ENCODE peak calls at places on chromosome 16, in four cellular contexts. P is A549, H is adrenal gland, Y is body of pancreas. F is an unnamed sample.

GRCh38 chr16:28212532-28212873 is 738 bp upstream of the XPO6 start:
- DNase-seq in P (no peak), H (peak; percentile 8), Y (no peak), F (no peak)

GRCh38 chr16:76976756-76977155 is 214.2 kb upstream of the MON1B start:
- DNase-seq in P (no peak), H (no peak), Y (no peak), F (no peak)

GRCh38 chr16:51313204-51313603 is 162.1 kb upstream of the SALL1 start:
- DNase-seq in P (no peak), H (no peak), Y (no peak), F (no peak)

GRCh38 chr16:84836234-84836647 is 16.5 kb downstream of the CRISPLD2 start:
- DNase-seq in P (no peak), H (peak; percentile 45), Y (peak; percentile 72), F (peak; percentile 88)

GRCh38 chr16:85995591-85996461 is 96.9 kb downstream of the IRF8 start:
- DNase-seq in P (no peak), H (no peak), Y (no peak), F (no peak)

GRCh38 chr16:68764866-68765265 is 27.8 kb downstream of the CDH1 start:
- DNase-seq in P (no peak), H (no peak), Y (no peak), F (no peak)

GRCh38 chr16:4273858-4274291 is 1.1 kb upstream of the TFAP4 start:
- DNase-seq in P (peak; percentile 74), H (peak; percentile 37), Y (peak; percentile 65), F (peak; percentile 60)

GRCh38 chr16:56311208-56312027 is 113.9 kb downstream of the AMFR start:
- DNase-seq in P (no peak), H (no peak), Y (no peak), F (no peak)

GRCh38 chr16:81035975-81036750 is 521 bp downstream of the ATMIN start:
- DNase-seq in P (peak; percentile 25), H (peak; percentile 48), Y (peak; percentile 33), F (peak; percentile 39)

GRCh38 chr16:30559690-30560089 is 1.5 kb upstream of the ZNF764 start:
- DNase-seq in P (no peak), H (no peak), Y (no peak), F (no peak)
- TF ChIP-seq POLR2A in P (no peak), H (no peak), Y (no peak), F (no peak)

GRCh38 chr16:58733671-58734458 is at the start of gene GOT2:
- DNase-seq in P (peak; percentile 85), H (peak; percentile 84), Y (peak; percentile 81), F (peak; percentile 90)
- TF ChIP-seq POLR2A in P (peak; percentile 82), H (peak; percentile 65), Y (peak; percentile 72), F (peak; percentile 78)

GRCh38 chr16:89277641-89278341 is 60.3 kb downstream of the ZNF778 start:
- DNase-seq in P (no peak), H (no peak), Y (no peak), F (no peak)
- TF ChIP-seq POLR2A in P (no peak), H (no peak), Y (no peak), F (no peak)

GRCh38 chr16:75433732-75434413 is 570 bp upstream of the CFDP1 start:
- DNase-seq in P (peak; percentile 69), H (peak; percentile 90), Y (peak; percentile 86), F (peak; percentile 45)
- TF ChIP-seq POLR2A in P (no peak), H (peak; percentile 68), Y (peak; percentile 57), F (no peak)

GRCh38 chr16:47079883-47080282 is 63.9 kb downstream of the NETO2 start:
- DNase-seq in P (no peak), H (no peak), Y (no peak), F (no peak)
- TF ChIP-seq POLR2A in P (no peak), H (no peak), Y (no peak), F (no peak)

GRCh38 chr16:29806641-29807425 is 504 bp downstream of the MAZ start:
- DNase-seq in P (no peak), H (peak; percentile 61), Y (peak; percentile 65), F (peak; percentile 84)
- TF ChIP-seq POLR2A in P (peak; percentile 31), H (no peak), Y (no peak), F (peak; percentile 41)

GRCh38 chr16:89720859-89721643 is at the start of the genes VPS9D1 and ZNF276:
- DNase-seq in P (peak; percentile 66), H (peak; percentile 90), Y (peak; percentile 78), F (peak; percentile 70)

GRCh38 chr16:89723279-89724250 is 2.2 kb downstream of the ZNF276 start:
- DNase-seq in P (no peak), H (peak; percentile 36), Y (peak; percentile 42), F (no peak)

GRCh38 chr16:89720520-89720858 is 209 bp downstream of the VPS9D1 start:
- DNase-seq in P (no peak), H (peak; percentile 85), Y (peak; percentile 61), F (no peak)

GRCh38 chr16:89721644-89722391 is 481 bp downstream of the ZNF276 start:
- DNase-seq in P (peak; percentile 42), H (peak; percentile 70), Y (peak; percentile 52), F (no peak)

GRCh38 chr16:89722392-89723278 is 1.3 kb downstream of the ZNF276 start:
- DNase-seq in P (no peak), H (peak; percentile 48), Y (peak; percentile 57), F (no peak)
- TF ChIP-seq POLR2A in P (no peak), H (no peak), Y (peak; percentile 6), F (no peak)

GRCh38 chr16:88458039-88458772 is 5.1 kb downstream of the ZFPM1 start:
- DNase-seq in P (no peak), H (peak; percentile 78), Y (no peak), F (no peak)

GRCh38 chr16:88454315-88455057 is 1.4 kb downstream of the ZFPM1 start:
- DNase-seq in P (peak; percentile 60), H (peak; percentile 39), Y (peak; percentile 65), F (no peak)

GRCh38 chr16:88453621-88454314 is 688 bp downstream of the ZFPM1 start:
- DNase-seq in P (no peak), H (peak; percentile 39), Y (peak; percentile 36), F (no peak)

GRCh38 chr16:88456356-88457292 is 3.5 kb downstream of the ZFPM1 start:
- DNase-seq in P (no peak), H (no peak), Y (peak; percentile 62), F (no peak)

GRCh38 chr16:88455610-88456355 is 2.7 kb downstream of the ZFPM1 start:
- DNase-seq in P (peak; percentile 55), H (peak; percentile 68), Y (peak; percentile 62), F (peak; percentile 93)
- TF ChIP-seq POLR2A in P (no peak), H (no peak), Y (no peak), F (no peak)